ENCODE peak calls at places on chromosomes 7 and 10, in seven cellular contexts. I, E, G, K, O, D and Y are unnamed samples.

GRCh38 chr10:53754851-53755250 is 982.3 kb upstream of the MBL2 start:
- DNase-seq in I (no peak), E (no peak), G (no peak), K (no peak), O (peak; percentile 16), D (no peak), Y (no peak)

GRCh38 chr10:106467506-106467905 is 697.0 kb downstream of the SORCS1 start:
- DNase-seq in I (peak; percentile 49), E (no peak), G (peak; percentile 3), K (no peak), O (no peak), D (no peak), Y (no peak)

GRCh38 chr10:23095966-23096813 is 811 bp downstream of the MSRB2 start:
- DNase-seq in I (no peak), E (peak; percentile 60), G (peak; percentile 74), K (peak; percentile 47), O (peak; percentile 56), D (peak; percentile 53), Y (no peak)

GRCh38 chr10:112222799-112223198 is 39.2 kb upstream of the GPAM start:
- DNase-seq in I (no peak), E (no peak), G (no peak), K (no peak), O (no peak), D (no peak), Y (no peak)

GRCh38 chr7:18153183-18153748 is 125.6 kb upstream of the PRPS1L1 start:
- DNase-seq in I (no peak), E (no peak), G (no peak), K (no peak), O (no peak), D (no peak), Y (no peak)

GRCh38 chr7:63112764-63113712 is 885.6 kb upstream of the ZNF722 start:
- DNase-seq in I (no peak), E (no peak), G (no peak), K (no peak), O (no peak), D (no peak), Y (no peak)

GRCh38 chr7:24882989-24883631 is 96.9 kb downstream of the OSBPL3 start:
- DNase-seq in I (no peak), E (no peak), G (no peak), K (no peak), O (peak; percentile 30), D (no peak), Y (no peak)

GRCh38 chr10:42753126-42753506 is 29.5 kb upstream of the BMS1 start:
- DNase-seq in I (peak; percentile 92), E (peak; percentile 73), G (peak; percentile 82), K (peak; percentile 61), O (peak; percentile 89), D (peak; percentile 74), Y (no peak)

GRCh38 chr7:17099083-17099973 is 199.1 kb upstream of the AHR start:
- DNase-seq in I (no peak), E (peak; percentile 68), G (peak; percentile 74), K (peak; percentile 55), O (peak; percentile 91), D (peak; percentile 93), Y (peak; percentile 92)

GRCh38 chr7:97373743-97374142 is 256.2 kb downstream of the SDHAF3 start:
- DNase-seq in I (no peak), E (no peak), G (no peak), K (no peak), O (no peak), D (no peak), Y (no peak)

GRCh38 chr7:137772748-137773147 is 74.0 kb downstream of the DGKI start:
- DNase-seq in I (no peak), E (no peak), G (no peak), K (no peak), O (no peak), D (no peak), Y (no peak)

GRCh38 chr10:62528441-62528840 is 154.3 kb downstream of the ZNF365 start:
- DNase-seq in I (no peak), E (no peak), G (no peak), K (no peak), O (no peak), D (peak; percentile 27), Y (no peak)

GRCh38 chr7:8436965-8437364 is 3.6 kb downstream of the NXPH1 start:
- DNase-seq in I (peak; percentile 89), E (peak; percentile 58), G (peak; percentile 72), K (no peak), O (peak; percentile 78), D (peak; percentile 6), Y (no peak)

GRCh38 chr10:113967096-113967495 is 76.6 kb upstream of the ADRB1 start:
- DNase-seq in I (no peak), E (no peak), G (no peak), K (no peak), O (no peak), D (no peak), Y (no peak)

GRCh38 chr10:113965683-113966082 is 78.0 kb upstream of the ADRB1 start:
- DNase-seq in I (no peak), E (no peak), G (no peak), K (no peak), O (no peak), D (no peak), Y (no peak)

GRCh38 chr10:113961261-113961938 is 82.3 kb upstream of the ADRB1 start:
- DNase-seq in I (no peak), E (no peak), G (peak; percentile 32), K (no peak), O (no peak), D (peak; percentile 70), Y (no peak)

GRCh38 chr10:113960617-113961260 is 82.9 kb upstream of the ADRB1 start:
- DNase-seq in I (no peak), E (no peak), G (peak; percentile 80), K (peak; percentile 36), O (no peak), D (peak; percentile 96), Y (no peak)

DNA sequence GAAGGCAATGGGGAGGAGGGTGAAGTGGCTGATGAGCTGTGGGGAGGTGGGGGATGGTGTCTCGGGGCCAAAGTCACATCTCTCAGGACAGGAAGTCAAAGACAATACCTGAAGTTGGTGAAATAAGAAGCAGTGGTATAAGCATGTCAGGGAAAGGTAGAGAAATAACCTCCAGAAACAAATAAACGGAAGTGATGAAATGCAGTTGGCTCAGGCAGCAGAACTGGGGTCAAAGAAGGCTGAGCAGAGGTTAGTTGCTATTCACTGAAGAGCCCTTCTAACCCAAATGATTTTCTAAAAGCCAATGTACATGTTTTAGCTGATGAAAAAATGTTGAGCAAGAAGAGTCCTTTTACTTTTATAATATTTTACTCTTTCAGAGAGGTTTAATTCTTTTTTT is 78.6 kb upstream of the ADRB1 start:
- DNase-seq in I (no peak), E (no peak), G (no peak), K (no peak), O (no peak), D (no peak), Y (no peak)
- H3K4me1 ChIP-seq in I (no peaks in the 10 kb centered on the region), E (no peaks in the 10 kb centered on the region), G (peaks cover 13% of the 10 kb centered on the region), K (no peaks in the 10 kb centered on the region), O (peaks cover 13% of the 10 kb centered on the region), D (peaks cover 5% of the 10 kb centered on the region), Y (no peaks in the 10 kb centered on the region)

GRCh38 chr7:155798673-155799439 is 13.4 kb downstream of the SHH start:
- DNase-seq in I (no peak), E (peak; percentile 34), G (no peak), K (peak; percentile 23), O (no peak), D (no peak), Y (no peak)
- H3K27me3 ChIP-seq in I (peaks cover 34% of the 10 kb centered on the region), E (no peaks in the 10 kb centered on the region), G (peaks cover 21% of the 10 kb centered on the region), K (peaks cover 84% of the 10 kb centered on the region), O (peaks cover 9% of the 10 kb centered on the region), D (peaks cover 14% of the 10 kb centered on the region), Y (peaks cover 36% of the 10 kb centered on the region)

GRCh38 chr10:12796431-12797185 is 204.9 kb downstream of the CCDC3 start:
- DNase-seq in I (no peak), E (no peak), G (no peak), K (no peak), O (no peak), D (no peak), Y (no peak)
- H3K4me1 ChIP-seq in I (peaks cover 5% of the 10 kb centered on the region), E (no peaks in the 10 kb centered on the region), G (no peaks in the 10 kb centered on the region), K (no peaks in the 10 kb centered on the region), O (no peaks in the 10 kb centered on the region), D (no peaks in the 10 kb centered on the region), Y (no peaks in the 10 kb centered on the region)

DNA sequence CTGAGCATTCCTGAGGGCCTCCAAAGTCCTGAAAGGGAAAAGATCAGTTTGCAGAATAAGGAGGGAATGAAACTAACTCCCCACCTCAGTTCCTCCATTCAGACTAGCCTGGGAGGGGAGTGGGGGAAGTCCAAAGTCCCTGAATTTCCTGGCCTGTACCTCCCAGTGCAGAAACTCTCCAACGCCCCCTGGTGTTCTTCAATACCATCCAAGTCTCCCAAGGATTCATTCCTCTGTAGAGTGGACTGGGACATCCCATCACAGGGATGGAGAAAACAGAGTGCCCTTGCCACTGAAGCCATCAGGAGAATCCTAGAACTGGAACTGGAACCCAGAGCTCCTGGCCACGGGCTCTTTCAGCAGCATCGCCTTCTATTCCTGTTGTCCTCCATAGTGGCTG is 1.6 kb upstream of the COL13A1 start:
- DNase-seq in I (peak; percentile 76), E (no peak), G (peak; percentile 89), K (no peak), O (peak; percentile 45), D (peak; percentile 63), Y (no peak)
- H3K27me3 ChIP-seq in I (peaks cover 8% of the 10 kb centered on the region), E (peaks cover 14% of the 10 kb centered on the region), G (peaks cover 34% of the 10 kb centered on the region), K (peaks cover 59% of the 10 kb centered on the region), O (peaks cover 16% of the 10 kb centered on the region), D (peaks cover 6% of the 10 kb centered on the region), Y (no peaks in the 10 kb centered on the region)

GRCh38 chr7:364536-364935 is 74.6 kb downstream of the FOXL3 start:
- DNase-seq in I (no peak), E (peak; percentile 22), G (no peak), K (no peak), O (peak; percentile 3), D (no peak), Y (no peak)
- H3K4me1 ChIP-seq in I (no peaks in the 10 kb centered on the region), E (no peaks in the 10 kb centered on the region), G (peaks cover 17% of the 10 kb centered on the region), K (no peaks in the 10 kb centered on the region), O (peaks cover 16% of the 10 kb centered on the region), D (no peaks in the 10 kb centered on the region), Y (peaks cover 23% of the 10 kb centered on the region)

GRCh38 chr7:30613366-30614325 is 19.0 kb downstream of the GARS1 start:
- DNase-seq in I (no peak), E (no peak), G (no peak), K (no peak), O (no peak), D (no peak), Y (no peak)

GRCh38 chr7:30617359-30617758 is 22.7 kb downstream of the GARS1 start:
- DNase-seq in I (no peak), E (no peak), G (no peak), K (no peak), O (no peak), D (no peak), Y (no peak)

GRCh38 chr7:30618961-30619360 is 24.3 kb downstream of the GARS1 start:
- DNase-seq in I (no peak), E (no peak), G (no peak), K (no peak), O (no peak), D (no peak), Y (no peak)

GRCh38 chr7:30618080-30618676 is 23.5 kb downstream of the GARS1 start:
- DNase-seq in I (no peak), E (no peak), G (no peak), K (no peak), O (no peak), D (no peak), Y (no peak)

GRCh38 chr7:30616318-30616717 is 21.6 kb downstream of the GARS1 start:
- DNase-seq in I (no peak), E (no peak), G (no peak), K (no peak), O (peak; percentile 21), D (no peak), Y (no peak)
- H3K27me3 ChIP-seq in I (no peaks in the 10 kb centered on the region), E (no peaks in the 10 kb centered on the region), G (no peaks in the 10 kb centered on the region), K (no peaks in the 10 kb centered on the region), O (no peaks in the 10 kb centered on the region), D (no peaks in the 10 kb centered on the region), Y (no peaks in the 10 kb centered on the region)